ENCODE peak calls at places on chromosome 12, in nine cellular contexts. One of them, this sample, is unnamed.

GRCh38 chr12:72889791-72890190 is 617.6 kb downstream of the TRHDE start:
- DNase-seq in psoas muscle: no peak
- DNase-seq in NB4: no peak
- DNase-seq in heart right ventricle: no peak
- DNase-seq in AG09309: no peak
- DNase-seq in transverse colon: no peak
- DNase-seq in AG04450: no peak
- DNase-seq in epithelial cell of proximal tubule: no peak
- DNase-seq in astrocyte of the spinal cord: no peak
- DNase-seq in this sample: no peak

GRCh38 chr12:110577717-110578521 is 5.2 kb downstream of the PPTC7 start:
- DNase-seq in AG09309: peak
- DNase-seq in psoas muscle: no peak
- DNase-seq in NB4: peak
- DNase-seq in astrocyte of the spinal cord: peak
- DNase-seq in epithelial cell of proximal tubule: no peak
- DNase-seq in AG04450: no peak
- DNase-seq in transverse colon: peak
- DNase-seq in heart right ventricle: no peak
- DNase-seq in this sample: no peak

GRCh38 chr12:56188786-56189335 is 422 bp downstream of the SMARCC2 start:
- DNase-seq in epithelial cell of proximal tubule: no peak
- DNase-seq in heart right ventricle: no peak
- DNase-seq in AG04450: no peak
- DNase-seq in astrocyte of the spinal cord: no peak
- DNase-seq in NB4: no peak
- DNase-seq in psoas muscle: no peak
- DNase-seq in transverse colon: no peak
- DNase-seq in AG09309: no peak
- DNase-seq in this sample: no peak

GRCh38 chr12:34288963-34289345 is 266.7 kb downstream of the ALG10 start:
- DNase-seq in AG04450: no peak
- DNase-seq in AG09309: no peak
- DNase-seq in heart right ventricle: no peak
- DNase-seq in transverse colon: peak
- DNase-seq in psoas muscle: no peak
- DNase-seq in epithelial cell of proximal tubule: no peak
- DNase-seq in NB4: no peak
- DNase-seq in astrocyte of the spinal cord: no peak
- DNase-seq in this sample: no peak

GRCh38 chr12:57521475-57522018 is 1.1 kb upstream of the MBD6 start:
- DNase-seq in astrocyte of the spinal cord: peak
- DNase-seq in NB4: no peak
- DNase-seq in AG09309: no peak
- DNase-seq in transverse colon: peak
- DNase-seq in heart right ventricle: peak
- DNase-seq in epithelial cell of proximal tubule: no peak
- DNase-seq in AG04450: no peak
- DNase-seq in psoas muscle: peak
- DNase-seq in this sample: no peak

GRCh38 chr12:43578782-43579181 is 26.8 kb upstream of the ADAMTS20 start:
- DNase-seq in epithelial cell of proximal tubule: no peak
- DNase-seq in astrocyte of the spinal cord: peak
- DNase-seq in transverse colon: no peak
- DNase-seq in NB4: no peak
- DNase-seq in heart right ventricle: no peak
- DNase-seq in AG04450: no peak
- DNase-seq in AG09309: no peak
- DNase-seq in psoas muscle: no peak
- DNase-seq in this sample: no peak

GRCh38 chr12:5493018-5493417 is 61.1 kb downstream of the NTF3 start:
- DNase-seq in NB4: no peak
- DNase-seq in psoas muscle: no peak
- DNase-seq in transverse colon: peak
- DNase-seq in AG04450: no peak
- DNase-seq in astrocyte of the spinal cord: no peak
- DNase-seq in AG09309: no peak
- DNase-seq in heart right ventricle: no peak
- DNase-seq in epithelial cell of proximal tubule: no peak
- DNase-seq in this sample: no peak

GRCh38 chr12:91640021-91640420 is 457.4 kb upstream of the DCN start:
- DNase-seq in AG09309: no peak
- DNase-seq in AG04450: no peak
- DNase-seq in transverse colon: no peak
- DNase-seq in astrocyte of the spinal cord: no peak
- DNase-seq in epithelial cell of proximal tubule: no peak
- DNase-seq in heart right ventricle: no peak
- DNase-seq in psoas muscle: no peak
- DNase-seq in NB4: no peak
- DNase-seq in this sample: no peak

GRCh38 chr12:88663001-88663400 is 82.7 kb upstream of the KITLG start:
- DNase-seq in AG04450: no peak
- DNase-seq in epithelial cell of proximal tubule: no peak
- DNase-seq in heart right ventricle: no peak
- DNase-seq in AG09309: no peak
- DNase-seq in NB4: no peak
- DNase-seq in astrocyte of the spinal cord: no peak
- DNase-seq in psoas muscle: no peak
- DNase-seq in transverse colon: no peak
- DNase-seq in this sample: no peak

GRCh38 chr12:9340422-9341259 is 132.4 kb upstream of the PZP start:
- DNase-seq in AG09309: no peak
- DNase-seq in transverse colon: no peak
- DNase-seq in psoas muscle: no peak
- DNase-seq in epithelial cell of proximal tubule: no peak
- DNase-seq in NB4: no peak
- DNase-seq in heart right ventricle: no peak
- DNase-seq in astrocyte of the spinal cord: peak
- DNase-seq in AG04450: peak
- DNase-seq in this sample: peak

GRCh38 chr12:93875157-93875556 is 198.0 kb downstream of the CRADD start:
- DNase-seq in AG09309: no peak
- DNase-seq in heart right ventricle: no peak
- DNase-seq in NB4: no peak
- DNase-seq in psoas muscle: no peak
- DNase-seq in epithelial cell of proximal tubule: no peak
- DNase-seq in transverse colon: no peak
- DNase-seq in AG04450: no peak
- DNase-seq in astrocyte of the spinal cord: no peak
- DNase-seq in this sample: no peak

GRCh38 chr12:86712425-86712843 is 456.2 kb upstream of the MGAT4C start:
- DNase-seq in heart right ventricle: no peak
- DNase-seq in AG09309: peak
- DNase-seq in NB4: peak
- DNase-seq in psoas muscle: no peak
- DNase-seq in AG04450: peak
- DNase-seq in astrocyte of the spinal cord: peak
- DNase-seq in transverse colon: no peak
- DNase-seq in epithelial cell of proximal tubule: peak
- DNase-seq in this sample: peak

GRCh38 chr12:112198120-112198733 is 72.9 kb downstream of the TRAFD1 start:
- DNase-seq in NB4: peak
- DNase-seq in AG04450: no peak
- DNase-seq in astrocyte of the spinal cord: peak
- DNase-seq in epithelial cell of proximal tubule: no peak
- DNase-seq in heart right ventricle: peak
- DNase-seq in AG09309: no peak
- DNase-seq in transverse colon: peak
- DNase-seq in psoas muscle: no peak
- DNase-seq in this sample: peak

GRCh38 chr12:66449531-66449930 is 147.2 kb downstream of the HELB start:
- DNase-seq in AG04450: no peak
- DNase-seq in transverse colon: no peak
- DNase-seq in psoas muscle: no peak
- DNase-seq in astrocyte of the spinal cord: no peak
- DNase-seq in NB4: no peak
- DNase-seq in epithelial cell of proximal tubule: no peak
- DNase-seq in heart right ventricle: no peak
- DNase-seq in AG09309: no peak
- DNase-seq in this sample: no peak

DNA sequence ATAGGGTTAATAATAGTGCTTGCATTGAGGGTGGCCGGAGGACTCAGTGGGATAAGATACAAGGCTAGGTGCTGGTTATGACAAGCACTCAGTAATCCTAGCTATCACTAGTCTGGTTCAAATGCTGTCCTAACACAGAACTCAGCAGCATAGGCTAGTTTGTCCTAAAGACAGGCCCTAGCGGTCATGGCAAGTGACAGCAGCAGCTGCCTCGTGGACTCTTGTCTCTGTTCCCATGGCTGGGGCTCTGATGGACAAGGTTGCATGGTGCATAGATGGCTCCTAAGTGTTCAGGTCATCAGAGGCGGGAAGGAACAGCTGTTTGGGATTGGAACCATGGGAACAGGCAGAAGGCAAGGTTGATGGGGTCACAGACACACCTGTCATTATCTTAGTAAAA is 42.4 kb upstream of the IGF1 start:
- DNase-seq in psoas muscle: no peak
- DNase-seq in epithelial cell of proximal tubule: no peak
- DNase-seq in astrocyte of the spinal cord: no peak
- DNase-seq in NB4: no peak
- DNase-seq in heart right ventricle: no peak
- DNase-seq in AG09309: no peak
- DNase-seq in AG04450: no peak
- DNase-seq in transverse colon: no peak
- DNase-seq in this sample: no peak
- TF ChIP-seq CTCF in psoas muscle: no peak
- TF ChIP-seq CTCF in epithelial cell of proximal tubule: no peak
- TF ChIP-seq CTCF in astrocyte of the spinal cord: no peak
- TF ChIP-seq CTCF in NB4: peak
- TF ChIP-seq CTCF in heart right ventricle: no peak
- TF ChIP-seq CTCF in AG09309: no peak
- TF ChIP-seq CTCF in AG04450: no peak
- TF ChIP-seq CTCF in transverse colon: no peak
- TF ChIP-seq CTCF in this sample: no peak

GRCh38 chr12:52053570-52054209 is 2.4 kb downstream of the NR4A1 start:
- DNase-seq in AG04450: no peak
- DNase-seq in transverse colon: peak
- DNase-seq in astrocyte of the spinal cord: no peak
- DNase-seq in heart right ventricle: no peak
- DNase-seq in epithelial cell of proximal tubule: no peak
- DNase-seq in psoas muscle: peak
- DNase-seq in AG09309: no peak
- DNase-seq in NB4: no peak
- DNase-seq in this sample: no peak
- H3K4me3 ChIP-seq in AG04450: no peak
- H3K4me3 ChIP-seq in transverse colon: peak
- H3K4me3 ChIP-seq in astrocyte of the spinal cord: no peak
- H3K4me3 ChIP-seq in heart right ventricle: peak
- H3K4me3 ChIP-seq in epithelial cell of proximal tubule: no peak
- H3K4me3 ChIP-seq in psoas muscle: peak
- H3K4me3 ChIP-seq in AG09309: no peak
- H3K4me3 ChIP-seq in NB4: no peak
- H3K4me3 ChIP-seq in this sample: no peak

GRCh38 chr12:69473229-69473628 is 3.0 kb downstream of the FRS2 start:
- DNase-seq in AG09309: no peak
- DNase-seq in psoas muscle: no peak
- DNase-seq in heart right ventricle: no peak
- DNase-seq in astrocyte of the spinal cord: no peak
- DNase-seq in transverse colon: no peak
- DNase-seq in AG04450: no peak
- DNase-seq in NB4: no peak
- DNase-seq in epithelial cell of proximal tubule: no peak
- DNase-seq in this sample: no peak

GRCh38 chr12:69468237-69469026 is 1.8 kb upstream of the FRS2 start:
- DNase-seq in AG09309: no peak
- DNase-seq in AG04450: no peak
- DNase-seq in transverse colon: no peak
- DNase-seq in astrocyte of the spinal cord: no peak
- DNase-seq in epithelial cell of proximal tubule: no peak
- DNase-seq in heart right ventricle: no peak
- DNase-seq in NB4: no peak
- DNase-seq in psoas muscle: no peak
- DNase-seq in this sample: peak

GRCh38 chr12:69469854-69470188 is 367 bp upstream of the FRS2 start:
- DNase-seq in AG09309: no peak
- DNase-seq in NB4: no peak
- DNase-seq in AG04450: no peak
- DNase-seq in epithelial cell of proximal tubule: no peak
- DNase-seq in psoas muscle: no peak
- DNase-seq in heart right ventricle: no peak
- DNase-seq in transverse colon: no peak
- DNase-seq in astrocyte of the spinal cord: no peak
- DNase-seq in this sample: no peak

GRCh38 chr12:69471667-69472385 is 1.6 kb downstream of the FRS2 start:
- DNase-seq in astrocyte of the spinal cord: no peak
- DNase-seq in heart right ventricle: no peak
- DNase-seq in epithelial cell of proximal tubule: no peak
- DNase-seq in AG09309: no peak
- DNase-seq in transverse colon: no peak
- DNase-seq in AG04450: no peak
- DNase-seq in NB4: no peak
- DNase-seq in psoas muscle: no peak
- DNase-seq in this sample: no peak

DNA sequence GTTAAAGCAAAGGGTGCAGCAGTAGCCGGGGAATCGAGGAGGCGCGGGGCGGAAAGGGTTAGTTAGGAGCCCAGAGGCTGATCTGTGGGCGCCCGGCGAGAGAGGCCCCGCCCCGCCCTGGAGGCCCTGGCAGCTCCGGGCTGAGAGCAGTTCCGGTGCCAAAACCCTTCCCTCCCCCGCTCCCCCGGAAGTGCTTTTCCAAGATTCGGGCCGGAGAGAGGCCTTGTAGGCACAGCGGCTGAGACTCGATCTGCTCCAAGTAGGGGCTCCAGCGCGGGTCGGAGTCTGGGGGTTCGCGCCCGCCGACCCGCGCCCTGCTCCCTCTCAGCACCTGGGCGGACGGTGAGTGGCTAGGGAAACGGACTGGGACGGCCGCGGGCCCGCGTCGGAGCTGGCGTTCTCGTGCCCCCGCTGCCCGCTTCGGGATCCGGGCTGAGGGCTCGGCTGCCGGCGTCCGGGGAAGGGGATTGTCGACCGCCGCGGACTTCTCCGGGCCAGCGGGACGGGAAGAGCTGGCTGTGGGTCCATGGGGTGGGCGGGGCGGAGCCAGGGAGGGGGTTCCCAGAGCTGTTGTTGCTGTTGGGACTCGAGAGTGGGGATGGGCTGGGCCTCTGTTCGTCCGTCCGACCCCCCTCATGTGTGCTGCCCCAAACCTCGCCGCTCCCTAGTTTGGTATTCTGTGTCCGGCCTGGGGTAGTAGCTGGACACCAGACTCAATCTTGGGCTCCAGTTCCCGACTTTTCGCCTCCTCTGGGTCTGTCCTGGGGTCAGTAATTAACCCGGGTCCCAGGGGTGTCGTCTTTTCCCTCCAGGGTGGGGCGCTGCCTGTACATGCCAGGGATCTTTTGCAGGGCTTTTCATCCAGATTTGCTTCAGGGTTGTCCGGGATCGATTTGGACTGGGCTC is at the start of gene FRS2:
- DNase-seq in epithelial cell of proximal tubule: no peak
- DNase-seq in NB4: peak
- DNase-seq in psoas muscle: peak
- DNase-seq in AG04450: peak
- DNase-seq in heart right ventricle: peak
- DNase-seq in astrocyte of the spinal cord: peak
- DNase-seq in transverse colon: peak
- DNase-seq in AG09309: peak
- DNase-seq in this sample: peak
- TF ChIP-seq CTCF in epithelial cell of proximal tubule: peak
- TF ChIP-seq CTCF in NB4: peak
- TF ChIP-seq CTCF in psoas muscle: peak
- TF ChIP-seq CTCF in AG04450: peak
- TF ChIP-seq CTCF in heart right ventricle: peak
- TF ChIP-seq CTCF in astrocyte of the spinal cord: peak
- TF ChIP-seq CTCF in transverse colon: no peak
- TF ChIP-seq CTCF in AG09309: peak
- TF ChIP-seq CTCF in this sample: peak

GRCh38 chr12:48973084-48973483 is 1.5 kb upstream of the WNT10B start:
- DNase-seq in astrocyte of the spinal cord: no peak
- DNase-seq in psoas muscle: no peak
- DNase-seq in NB4: no peak
- DNase-seq in AG04450: no peak
- DNase-seq in transverse colon: no peak
- DNase-seq in epithelial cell of proximal tubule: no peak
- DNase-seq in heart right ventricle: no peak
- DNase-seq in AG09309: no peak
- DNase-seq in this sample: no peak
- H3K4me3 ChIP-seq in astrocyte of the spinal cord: no peak
- H3K4me3 ChIP-seq in psoas muscle: no peak
- H3K4me3 ChIP-seq in NB4: no peak
- H3K4me3 ChIP-seq in AG04450: no peak
- H3K4me3 ChIP-seq in transverse colon: no peak
- H3K4me3 ChIP-seq in epithelial cell of proximal tubule: no peak
- H3K4me3 ChIP-seq in heart right ventricle: no peak
- H3K4me3 ChIP-seq in AG09309: no peak
- H3K4me3 ChIP-seq in this sample: no peak

This sample was measured in HFF-Myc.